ENCODE peak calls at places on chromosomes 6 and 20, in ten cellular contexts. I is Panc1, A is heart right ventricle, S is left ventricle myocardium inferior, H is astrocyte, E is aorta, T is PC-9, B is small intestine, M is tibial nerve, V is GM23338. O is an unnamed sample.

GRCh38 chr6:165321555-165322145 is 12.2 kb upstream of the C6orf118 start:
- DNase-seq in T (no peak), V (no peak), A (no peak), M (no peak), S (no peak), E (no peak), B (no peak), I (no peak), H (no peak), O (no peak)

GRCh38 chr6:81293896-81294295 is 458.6 kb downstream of the TENT5A start:
- DNase-seq in V (no peak), S (no peak), T (no peak), I (no peak), E (no peak), B (no peak), A (no peak), H (no peak), M (no peak), O (no peak)

GRCh38 chr6:60643870-60644269 is 1642.2 kb downstream of the KHDRBS2 start:
- DNase-seq in E (no peak), H (no peak), V (peak; percentile 17), A (no peak), B (no peak), I (no peak), T (no peak), M (no peak), S (no peak), O (no peak)

GRCh38 chr6:65638047-65638831 is 68.8 kb downstream of the EYS start:
- DNase-seq in I (no peak), H (no peak), V (peak; percentile 71), E (no peak), B (no peak), M (no peak), T (no peak), S (no peak), A (no peak), O (no peak)

GRCh38 chr20:19907326-19908056 is 109.7 kb upstream of the NAA20 start:
- DNase-seq in S (peak; percentile 67), I (no peak), H (no peak), E (peak; percentile 48), V (no peak), M (no peak), B (no peak), T (no peak), A (peak; percentile 65), O (no peak)

GRCh38 chr6:72622094-72622540 is 253 bp downstream of the KCNQ5 start:
- DNase-seq in T (no peak), V (peak; percentile 72), S (no peak), M (no peak), E (peak; percentile 60), A (peak; percentile 17), H (no peak), I (no peak), B (no peak), O (peak; percentile 76)

GRCh38 chr20:10992776-10993175 is 319.0 kb upstream of the JAG1 start:
- DNase-seq in T (no peak), V (no peak), M (no peak), H (no peak), S (no peak), I (no peak), A (no peak), B (no peak), E (no peak), O (no peak)

GRCh38 chr20:29740951-29741593 is 1516.4 kb upstream of the DEFB115 start:
- DNase-seq in S (no peak), B (no peak), H (no peak), V (no peak), A (no peak), M (no peak), T (no peak), E (no peak), I (no peak), O (no peak)

GRCh38 chr6:50661636-50662035 is 51.7 kb upstream of the TFAP2D start:
- DNase-seq in S (no peak), E (no peak), H (no peak), T (no peak), B (no peak), V (no peak), M (no peak), A (no peak), I (no peak), O (no peak)

GRCh38 chr20:5569021-5569420 is 181.2 kb upstream of the SHLD1 start:
- DNase-seq in B (peak; percentile 72), H (peak; percentile 4), I (peak; percentile 22), V (peak; percentile 27), E (no peak), T (peak; percentile 42), M (peak; percentile 71), S (no peak), A (no peak), O (peak; percentile 56)

GRCh38 chr6:166624275-166624674 is 2.8 kb downstream of the RPS6KA2 start:
- DNase-seq in I (no peak), S (no peak), T (no peak), A (no peak), V (no peak), H (peak; percentile 63), B (no peak), M (peak; percentile 73), E (no peak), O (peak; percentile 79)

GRCh38 chr6:53734473-53735299 is 60.1 kb upstream of the LRRC1 start:
- DNase-seq in M (no peak), S (peak; percentile 21), I (peak; percentile 92), A (peak; percentile 26), B (peak; percentile 96), E (peak; percentile 53), T (peak; percentile 96), V (peak; percentile 80), H (peak; percentile 93), O (peak; percentile 68)

DNA sequence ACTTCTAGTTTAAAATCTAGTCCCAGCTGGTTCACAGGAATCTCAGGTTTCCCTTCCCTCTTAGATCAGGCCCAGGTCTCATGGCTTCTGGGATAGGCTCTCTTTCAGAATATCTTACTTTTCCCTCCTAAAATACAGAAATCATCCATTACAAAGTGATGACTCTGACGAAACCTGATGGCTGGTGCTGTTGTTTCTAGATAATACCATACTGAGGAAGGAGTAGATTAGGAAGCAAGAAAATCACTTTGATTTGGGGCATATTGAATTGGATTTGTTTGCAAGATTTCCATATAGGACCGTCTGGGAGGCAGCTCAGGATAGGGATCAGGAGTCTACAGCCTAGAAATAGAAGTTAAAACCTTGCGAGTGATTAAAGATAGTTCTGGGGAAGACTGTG is 3.6 kb downstream of the ZKSCAN3 start:
- DNase-seq in M (no peak), T (no peak), V (no peak), A (no peak), E (no peak), H (no peak), S (no peak), I (no peak), B (no peak), O (no peak)
- H3K27ac ChIP-seq in M (no peak overlapping the region), T (peak overlapping the region; percentile 77), V (no peak overlapping the region), A (peak overlapping the region; percentile 89), E (no peak overlapping the region), H (peak overlapping the region; percentile 39), S (peak overlapping the region; percentile 92), I (peak overlapping the region; percentile 97), B (no peak overlapping the region), O (no peak overlapping the region)

GRCh38 chr6:22468566-22468965 is 100.8 kb upstream of the HDGFL1 start:
- DNase-seq in S (no peak), E (no peak), T (no peak), A (no peak), B (no peak), H (peak; percentile 39), V (no peak), I (no peak), M (no peak), O (peak; percentile 17)

GRCh38 chr6:22474283-22474682 is 95.1 kb upstream of the HDGFL1 start:
- DNase-seq in A (no peak), T (no peak), E (no peak), B (no peak), V (no peak), S (no peak), H (no peak), M (no peak), I (no peak), O (no peak)

GRCh38 chr6:22470454-22471368 is 98.7 kb upstream of the HDGFL1 start:
- DNase-seq in H (peak; percentile 59), B (peak; percentile 49), T (peak; percentile 36), V (peak; percentile 5), S (peak; percentile 42), M (peak; percentile 7), A (no peak), E (peak; percentile 62), I (peak; percentile 10), O (peak; percentile 38)

GRCh38 chr6:22471369-22471690 is 98.0 kb upstream of the HDGFL1 start:
- DNase-seq in H (no peak), M (no peak), E (no peak), A (no peak), S (no peak), I (no peak), T (no peak), B (no peak), V (no peak), O (no peak)

DNA sequence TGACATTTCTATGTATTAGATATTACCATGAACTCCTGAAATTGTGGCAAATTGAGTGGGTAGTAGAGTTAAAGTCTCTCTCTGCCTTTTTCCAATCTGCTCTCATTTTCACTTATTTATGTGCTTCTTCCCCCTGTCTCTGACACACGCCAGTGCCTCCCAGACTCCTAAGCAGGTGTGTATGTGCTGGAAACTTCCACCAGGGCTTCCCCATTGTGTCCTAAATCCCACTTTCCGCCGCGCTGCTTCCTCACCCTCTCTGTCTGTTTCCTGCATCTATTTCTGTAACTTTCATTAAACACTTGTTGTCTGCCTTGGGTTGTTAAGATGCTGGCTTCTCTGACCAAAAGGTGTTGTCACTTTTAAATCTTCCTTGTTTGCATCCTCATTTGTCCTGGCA is 97.6 kb upstream of the HDGFL1 start:
- DNase-seq in H (no peak), T (no peak), A (no peak), B (no peak), E (no peak), I (no peak), V (no peak), M (no peak), S (no peak), O (no peak)
- H3K27ac ChIP-seq in H (no peak overlapping the region), T (no peak overlapping the region), A (peak overlapping the region; percentile 70), B (no peak overlapping the region), E (no peak overlapping the region), I (peak overlapping the region; percentile 49), V (no peak overlapping the region), M (no peak overlapping the region), S (peak overlapping the region; percentile 77), O (no peak overlapping the region)

GRCh38 chr20:3922983-3923339 is 33.8 kb downstream of the PANK2 start:
- DNase-seq in A (no peak), M (no peak), S (no peak), I (no peak), B (no peak), V (no peak), E (no peak), H (no peak), T (no peak), O (no peak)
- H3K27ac ChIP-seq in A (no peak overlapping the region), M (no peak overlapping the region), S (no peak overlapping the region), I (no peak overlapping the region), B (no peak overlapping the region), V (peak overlapping the region; percentile 63), E (no peak overlapping the region), H (no peak overlapping the region), T (peak overlapping the region; percentile 16), O (peak overlapping the region; percentile 44)

GRCh38 chr6:159691133-159691962 is 1.7 kb downstream of the SOD2 start:
- DNase-seq in H (peak; percentile 68), M (peak; percentile 87), E (no peak), T (peak; percentile 77), S (no peak), A (no peak), V (peak; percentile 52), B (peak; percentile 81), I (peak; percentile 64), O (peak; percentile 86)
- H3K27ac ChIP-seq in H (peak overlapping the region; percentile 22), M (peak overlapping the region; percentile 95), E (peak overlapping the region; percentile 12), T (peak overlapping the region; percentile 42), S (peak overlapping the region; percentile 100), A (peak overlapping the region; percentile 97), V (no peak overlapping the region), B (peak overlapping the region; percentile 99), I (peak overlapping the region; percentile 84), O (peak overlapping the region; percentile 81)